ENCODE peak calls at places on chromosomes 2 and 18, in nine cellular contexts. L, S, N, P, K, J, F, R and E are unnamed samples.

GRCh38 chr2:457287-457686 is 169.4 kb upstream of the ALKAL2 start:
- DNase-seq in L (no peak), S (no peak), N (no peak), P (no peak), K (no peak), J (no peak), F (no peak), R (no peak), E (no peak)

GRCh38 chr2:69642709-69643601 is 584 bp downstream of the AAK1 start:
- DNase-seq in L (peak), S (peak), N (no peak), P (peak), K (peak), J (peak), F (peak), R (peak), E (no peak)

GRCh38 chr2:128208023-128208422 is 110.6 kb downstream of the HS6ST1 start:
- DNase-seq in L (no peak), S (no peak), N (no peak), P (no peak), K (no peak), J (no peak), F (no peak), R (no peak), E (no peak)

GRCh38 chr2:54212456-54212855 is 43.6 kb downstream of the TSPYL6 start:
- DNase-seq in L (no peak), S (no peak), N (no peak), P (no peak), K (no peak), J (peak), F (no peak), R (no peak), E (no peak)

GRCh38 chr2:35606394-35606793 is 749.2 kb upstream of the CRIM1 start:
- DNase-seq in L (no peak), S (no peak), N (no peak), P (no peak), K (no peak), J (no peak), F (no peak), R (no peak), E (no peak)

GRCh38 chr2:179263460-179264237 is 983 bp downstream of the SESTD1 start:
- DNase-seq in L (peak), S (peak), N (peak), P (peak), K (no peak), J (peak), F (peak), R (peak), E (peak)

GRCh38 chr18:72910045-72910444 is 42.3 kb upstream of the NETO1 start:
- DNase-seq in L (no peak), S (no peak), N (no peak), P (no peak), K (no peak), J (no peak), F (no peak), R (no peak), E (no peak)

GRCh38 chr2:1717129-1717528 is 27.2 kb downstream of the PXDN start:
- DNase-seq in L (no peak), S (peak), N (no peak), P (peak), K (no peak), J (peak), F (no peak), R (no peak), E (no peak)

GRCh38 chr2:47784349-47784851 is 1.5 kb downstream of the MSH6 start:
- DNase-seq in L (no peak), S (no peak), N (no peak), P (peak), K (no peak), J (no peak), F (no peak), R (no peak), E (no peak)

GRCh38 chr2:11241804-11242203 is 86.5 kb downstream of the SLC66A3 start:
- DNase-seq in L (no peak), S (no peak), N (no peak), P (no peak), K (no peak), J (no peak), F (no peak), R (no peak), E (no peak)

GRCh38 chr2:100299548-100299947 is 22.8 kb downstream of the LONRF2 start:
- DNase-seq in L (no peak), S (no peak), N (no peak), P (no peak), K (no peak), J (no peak), F (no peak), R (no peak), E (no peak)

GRCh38 chr2:51723716-51724115 is 691.8 kb upstream of the NRXN1 start:
- DNase-seq in L (no peak), S (no peak), N (no peak), P (no peak), K (no peak), J (no peak), F (no peak), R (no peak), E (no peak)

GRCh38 chr2:88128654-88129312 is 921 bp upstream of the FABP1 start:
- DNase-seq in L (no peak), S (no peak), N (no peak), P (no peak), K (no peak), J (no peak), F (no peak), R (no peak), E (no peak)
- H3K27ac ChIP-seq in L (no peak), S (no peak), N (no peak), P (no peak), K (no peak), J (no peak), F (no peak), R (no peak), E (no peak)

DNA sequence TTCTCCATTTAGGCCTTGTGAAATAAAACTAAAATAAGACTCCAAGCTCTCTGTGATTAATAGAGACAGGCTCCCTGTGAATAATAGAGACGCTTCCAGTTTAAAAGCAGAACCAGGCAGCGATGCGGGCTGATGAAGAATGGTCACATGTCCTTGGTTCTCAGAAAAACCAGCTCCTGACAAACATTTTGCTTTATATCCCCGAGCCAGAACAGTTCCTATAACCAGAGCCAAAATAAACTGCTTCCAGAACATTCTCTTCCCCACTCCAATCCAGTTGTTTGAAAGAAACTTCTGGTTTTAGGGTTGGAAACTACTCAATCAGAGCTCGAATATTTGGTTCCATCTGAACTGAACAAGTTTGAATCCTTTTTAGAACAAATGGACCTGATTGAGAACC is 213.7 kb downstream of the TSN start:
- DNase-seq in L (no peak), S (peak), N (no peak), P (no peak), K (no peak), J (no peak), F (no peak), R (no peak), E (no peak)
- H3K4me3 ChIP-seq in L (no peak), S (peak), N (no peak), P (no peak), K (no peak), J (no peak), F (no peak), R (no peak), E (no peak)

GRCh38 chr2:101921961-101922325 is 69.8 kb upstream of the IL1R2 start:
- DNase-seq in L (no peak), S (no peak), N (no peak), P (no peak), K (no peak), J (no peak), F (no peak), R (no peak), E (no peak)
- H3K27ac ChIP-seq in L (no peak), S (no peak), N (no peak), P (no peak), K (no peak), J (no peak), F (peak), R (no peak), E (no peak)

DNA sequence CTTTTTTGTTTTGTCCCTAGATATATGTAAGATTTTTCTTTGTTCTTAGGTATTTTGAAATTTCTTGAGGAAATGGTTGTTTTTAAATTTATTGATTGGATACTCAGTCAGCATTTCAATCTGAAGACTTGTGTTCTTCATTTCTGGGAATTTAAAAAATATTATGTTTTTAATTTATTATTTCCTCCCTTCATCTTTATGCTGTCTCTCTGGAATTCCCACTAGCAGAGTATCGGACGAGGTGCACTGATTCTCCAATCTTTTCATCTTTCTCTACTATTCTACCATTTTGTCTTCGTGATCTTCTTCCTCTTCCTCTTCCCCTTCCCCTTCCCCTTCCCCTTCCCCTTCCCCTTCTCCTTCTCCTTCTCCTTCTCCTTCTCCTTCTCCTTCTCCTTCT is 12.3 kb downstream of the SCTR start:
- DNase-seq in L (no peak), S (no peak), N (no peak), P (no peak), K (no peak), J (no peak), F (no peak), R (no peak), E (no peak)
- H3K4me3 ChIP-seq in L (no peak), S (no peak), N (no peak), P (no peak), K (no peak), J (no peak), F (no peak), R (no peak), E (no peak)

GRCh38 chr2:239002960-239003932 is 155.4 kb downstream of the TWIST2 start:
- DNase-seq in L (no peak), S (no peak), N (no peak), P (peak), K (no peak), J (peak), F (peak), R (no peak), E (no peak)
- H3K27ac ChIP-seq in L (no peak), S (peak), N (peak), P (no peak), K (no peak), J (no peak), F (no peak), R (no peak), E (peak)

GRCh38 chr2:112688086-112688880 is 32.5 kb upstream of the NT5DC4 start:
- DNase-seq in L (no peak), S (no peak), N (peak), P (no peak), K (no peak), J (no peak), F (no peak), R (no peak), E (no peak)

GRCh38 chr2:112691761-112692370 is 29.0 kb upstream of the NT5DC4 start:
- DNase-seq in L (no peak), S (no peak), N (peak), P (no peak), K (no peak), J (no peak), F (no peak), R (no peak), E (no peak)

GRCh38 chr2:112692496-112692911 is 28.3 kb upstream of the NT5DC4 start:
- DNase-seq in L (peak), S (no peak), N (peak), P (peak), K (peak), J (peak), F (peak), R (no peak), E (no peak)

GRCh38 chr2:112692914-112693313 is 27.9 kb upstream of the NT5DC4 start:
- DNase-seq in L (no peak), S (no peak), N (peak), P (no peak), K (no peak), J (peak), F (no peak), R (no peak), E (no peak)

GRCh38 chr2:112690853-112691390 is 29.9 kb upstream of the NT5DC4 start:
- DNase-seq in L (peak), S (peak), N (peak), P (peak), K (peak), J (peak), F (peak), R (peak), E (peak)
- H3K4me3 ChIP-seq in L (no peak), S (no peak), N (peak), P (no peak), K (no peak), J (no peak), F (peak), R (no peak), E (no peak)

DNA sequence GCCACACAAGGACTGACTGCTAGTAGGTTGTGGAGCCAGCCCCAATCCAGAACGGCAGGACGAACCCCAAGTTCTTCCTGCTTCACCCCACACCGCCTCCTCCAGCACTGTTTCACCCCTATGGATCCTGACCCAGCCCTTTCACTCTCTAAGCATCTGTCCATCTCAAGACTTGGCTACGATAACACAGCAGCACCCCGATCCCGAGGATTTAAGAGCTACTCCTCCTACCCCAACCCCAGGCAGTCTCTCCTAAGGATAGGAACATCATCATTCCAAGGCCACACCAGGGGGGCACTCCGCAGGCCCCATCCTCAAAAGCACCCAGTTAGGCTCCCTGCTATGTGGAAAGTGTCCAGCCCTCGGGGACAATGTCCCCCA is 651 bp downstream of the KCTD18 start:
- DNase-seq in L (no peak), S (no peak), N (no peak), P (peak), K (no peak), J (peak), F (no peak), R (no peak), E (no peak)
- H3K27ac ChIP-seq in L (peak), S (peak), N (peak), P (no peak), K (peak), J (peak), F (no peak), R (peak), E (peak)